ENCODE peak calls at places on chromosome 5, in six cellular contexts. X, V, K, T, R and C are unnamed samples.

GRCh38 chr5:59124983-59125960 is 542.4 kb downstream of the RAB3C start:
- DNase-seq in X (peak), V (no peak), T (no peak), K (no peak), R (peak), C (no peak)

GRCh38 chr5:124570285-124571035 is 176.0 kb downstream of the ZNF608 start:
- DNase-seq in R (no peak), K (no peak), T (no peak), X (no peak), V (no peak), C (no peak)

GRCh38 chr5:57831942-57832341 is 349.3 kb upstream of the ACTBL2 start:
- DNase-seq in T (no peak), R (no peak), K (no peak), V (no peak), X (peak), C (peak)

GRCh38 chr5:167488371-167488770 is 803.1 kb upstream of the WWC1 start:
- DNase-seq in X (no peak), T (no peak), R (no peak), V (no peak), K (no peak), C (no peak)

GRCh38 chr5:58182287-58182841 is 277.5 kb downstream of the PLK2 start:
- DNase-seq in R (peak), K (no peak), X (no peak), V (no peak), T (no peak), C (no peak)

GRCh38 chr5:149603210-149603609 is 21.9 kb downstream of the ARHGEF37 start:
- DNase-seq in X (no peak), V (no peak), T (no peak), R (no peak), K (no peak), C (peak)

GRCh38 chr5:31671339-31671741 is 32.4 kb downstream of the PDZD2 start:
- DNase-seq in K (no peak), R (no peak), V (no peak), T (no peak), X (no peak), C (no peak)

GRCh38 chr5:151696470-151697061 is 9.9 kb upstream of the SPARC start:
- DNase-seq in T (no peak), K (no peak), V (peak), X (peak), R (peak), C (no peak)

GRCh38 chr5:150156033-150156381 is 362 bp upstream of the PDGFRB start:
- DNase-seq in V (no peak), X (no peak), R (no peak), T (no peak), K (no peak), C (no peak)

GRCh38 chr5:176734756-176735342 is 75.5 kb upstream of the UNC5A start:
- DNase-seq in X (no peak), V (peak), R (no peak), T (no peak), K (no peak), C (no peak)

GRCh38 chr5:150485770-150486401 is 22.0 kb upstream of the NDST1 start:
- DNase-seq in K (peak), R (peak), T (no peak), X (peak), V (peak), C (peak)

GRCh38 chr5:133930061-133930823 is 38.2 kb downstream of the C5orf15 start:
- DNase-seq in T (no peak), R (no peak), K (no peak), X (peak), V (no peak), C (peak)

DNA sequence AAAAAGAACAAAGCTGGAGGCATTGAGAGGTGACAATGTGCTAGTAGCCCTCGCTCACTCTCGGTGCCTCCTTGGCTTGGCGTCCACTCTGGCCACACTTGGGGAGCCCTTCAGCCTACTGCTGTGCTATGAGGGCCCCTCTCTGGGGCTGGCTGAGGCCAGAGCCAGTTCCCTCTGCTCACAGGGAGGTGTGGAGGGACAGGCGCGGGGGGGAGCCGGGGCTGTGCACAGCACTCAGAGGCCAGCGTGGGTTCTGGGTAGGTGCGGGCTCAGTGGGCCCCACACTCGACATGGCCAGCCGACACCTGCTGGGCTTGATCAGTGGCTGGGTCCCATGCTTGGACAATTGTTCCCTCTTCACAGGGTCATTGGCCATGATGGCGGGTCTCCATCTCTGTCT is 202.5 kb upstream of the GRAMD2B start:
- DNase-seq in V (no peak), K (no peak), R (no peak), X (no peak), T (no peak), C (no peak)
- H4K91ac ChIP-seq in V (no peak), K (no peak), R (no peak), X (no peak), T (no peak), C (no peak)

DNA sequence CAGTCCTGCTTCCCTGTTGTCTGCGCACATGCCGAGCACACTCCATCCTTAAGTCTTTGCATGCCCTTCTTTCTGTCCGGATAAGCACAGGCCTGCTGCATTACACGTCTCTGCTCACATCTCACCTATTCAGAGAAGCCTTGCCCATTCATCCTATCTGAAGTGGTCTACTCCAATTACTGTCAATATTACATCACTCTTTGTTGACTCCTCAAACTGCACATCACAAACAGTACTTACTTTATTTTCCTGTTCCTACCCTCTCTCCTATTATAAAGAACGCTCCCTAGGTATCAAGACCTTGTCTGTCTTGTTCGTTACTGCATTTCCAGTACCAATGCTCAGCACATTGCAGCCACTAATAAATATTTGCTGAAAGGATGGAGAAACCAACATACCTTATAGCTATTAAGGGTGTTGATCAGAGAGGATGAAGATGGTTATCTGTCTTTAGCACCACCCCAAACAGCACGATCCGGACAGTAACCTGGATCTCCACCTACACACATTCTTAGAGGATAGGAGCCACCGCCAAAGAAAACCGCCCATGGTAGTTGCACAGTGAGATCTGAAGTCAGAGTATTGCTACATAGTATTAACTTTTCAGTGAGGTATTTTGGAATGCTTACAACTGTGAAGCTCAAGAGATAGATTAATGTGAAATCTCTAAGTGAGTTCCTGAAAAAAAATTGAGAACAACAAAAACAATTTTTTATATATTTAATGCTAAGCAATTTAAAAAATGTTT is 1.6 kb upstream of the PRRC1 start:
- DNase-seq in X (no peak), K (no peak), V (no peak), R (no peak), T (no peak), C (no peak)
- H4K91ac ChIP-seq in X (no peak), K (no peak), V (no peak), R (no peak), T (no peak), C (no peak)

DNA sequence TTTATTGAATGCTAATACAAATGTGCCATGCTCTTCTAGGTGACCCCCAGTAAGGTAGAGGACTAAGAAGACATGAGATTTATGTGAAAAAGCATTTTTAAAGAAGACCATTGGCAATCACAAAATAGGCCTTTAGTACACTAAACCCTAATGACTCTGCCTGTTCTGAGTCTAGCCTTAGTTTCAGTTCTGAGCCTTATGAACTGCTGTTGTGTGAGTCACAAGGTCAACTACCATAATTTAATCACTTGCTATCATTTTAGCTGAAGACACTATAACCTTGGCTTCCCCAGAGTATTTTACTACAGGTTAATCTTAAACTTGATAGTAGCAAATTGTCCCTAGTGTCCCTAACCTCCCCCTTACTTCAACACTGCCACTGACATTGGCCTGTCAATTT is 34.4 kb downstream of the APC start:
- DNase-seq in V (no peak), R (no peak), T (no peak), X (peak), K (no peak), C (no peak)
- H4K91ac ChIP-seq in V (no peak), R (no peak), T (no peak), X (no peak), K (no peak), C (no peak)

GRCh38 chr5:115979628-115980041 is 17.4 kb downstream of the LVRN start:
- DNase-seq in K (no peak), R (peak), X (peak), V (no peak), T (no peak), C (no peak)

GRCh38 chr5:115979203-115979602 is 16.9 kb downstream of the LVRN start:
- DNase-seq in R (peak), T (no peak), X (no peak), V (no peak), K (no peak), C (no peak)

GRCh38 chr5:115977988-115978387 is 15.7 kb downstream of the LVRN start:
- DNase-seq in V (no peak), T (no peak), K (no peak), R (peak), X (peak), C (peak)

GRCh38 chr5:115977096-115977495 is 14.8 kb downstream of the LVRN start:
- DNase-seq in T (no peak), X (no peak), R (peak), V (no peak), K (no peak), C (no peak)

GRCh38 chr5:115978779-115979178 is 16.5 kb downstream of the LVRN start:
- DNase-seq in X (no peak), K (no peak), R (peak), V (no peak), T (no peak), C (no peak)
- H4K91ac ChIP-seq in X (peak), K (no peak), R (no peak), V (no peak), T (no peak), C (no peak)

DNA sequence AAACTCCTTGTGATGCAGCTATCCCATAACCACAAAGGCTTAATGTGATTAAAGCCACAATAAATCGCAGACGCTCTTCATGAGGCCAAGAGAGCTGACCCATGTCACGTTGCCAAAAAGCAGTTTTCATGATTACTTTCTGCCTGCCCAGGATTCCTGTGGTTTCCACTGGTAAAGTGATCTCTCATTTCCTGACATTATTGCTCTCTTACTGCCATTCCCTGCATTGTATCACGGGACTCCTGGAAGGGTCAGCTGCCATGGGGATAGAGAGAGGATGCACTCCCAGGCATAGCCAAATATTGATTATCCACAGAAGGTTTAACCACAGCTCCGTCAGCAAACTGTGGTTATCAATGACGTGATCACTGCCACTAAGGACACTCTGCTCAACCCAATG is 103.8 kb upstream of the SLC1A3 start:
- DNase-seq in K (no peak), T (no peak), V (no peak), X (peak), R (peak), C (peak)
- H4K91ac ChIP-seq in K (no peak), T (no peak), V (no peak), X (no peak), R (no peak), C (no peak)